ENCODE peak calls at places on chromosomes 1 and 21, in seven cellular contexts. One of them, this sample, is unnamed.

GRCh38 chr1:151287767-151288500 is 5.8 kb downstream of the ZNF687 start:
- DNase-seq in GM23248: no peak
- DNase-seq in left ventricle myocardium inferior: no peak
- DNase-seq in fibroblast of pulmonary artery: no peak
- DNase-seq in upper lobe of right lung: no peak
- DNase-seq in PC-9: no peak
- DNase-seq in PC-3: no peak
- DNase-seq in this sample: no peak

GRCh38 chr1:72037745-72038343 is 244.5 kb downstream of the NEGR1 start:
- DNase-seq in fibroblast of pulmonary artery: peak
- DNase-seq in GM23248: peak
- DNase-seq in upper lobe of right lung: no peak
- DNase-seq in left ventricle myocardium inferior: no peak
- DNase-seq in PC-9: peak
- DNase-seq in PC-3: peak
- DNase-seq in this sample: no peak

GRCh38 chr1:168977618-168978017 is 128.9 kb upstream of the ATP1B1 start:
- DNase-seq in PC-3: peak
- DNase-seq in fibroblast of pulmonary artery: no peak
- DNase-seq in left ventricle myocardium inferior: no peak
- DNase-seq in GM23248: no peak
- DNase-seq in PC-9: no peak
- DNase-seq in upper lobe of right lung: no peak
- DNase-seq in this sample: no peak

GRCh38 chr1:2300004-2300771 is 72.1 kb downstream of the SKI start:
- DNase-seq in upper lobe of right lung: no peak
- DNase-seq in GM23248: peak
- DNase-seq in left ventricle myocardium inferior: no peak
- DNase-seq in PC-9: no peak
- DNase-seq in fibroblast of pulmonary artery: no peak
- DNase-seq in PC-3: no peak
- DNase-seq in this sample: no peak

GRCh38 chr1:77948841-77949424 is 29.9 kb downstream of the FUBP1 start:
- DNase-seq in PC-3: peak
- DNase-seq in GM23248: peak
- DNase-seq in fibroblast of pulmonary artery: peak
- DNase-seq in upper lobe of right lung: no peak
- DNase-seq in left ventricle myocardium inferior: no peak
- DNase-seq in PC-9: no peak
- DNase-seq in this sample: no peak

GRCh38 chr1:29811727-29812396 is 575.5 kb downstream of the PTPRU start:
- DNase-seq in fibroblast of pulmonary artery: no peak
- DNase-seq in PC-9: no peak
- DNase-seq in GM23248: no peak
- DNase-seq in left ventricle myocardium inferior: no peak
- DNase-seq in upper lobe of right lung: no peak
- DNase-seq in PC-3: no peak
- DNase-seq in this sample: no peak

GRCh38 chr1:95309031-95309459 is 75.0 kb downstream of the RWDD3 start:
- DNase-seq in upper lobe of right lung: no peak
- DNase-seq in fibroblast of pulmonary artery: peak
- DNase-seq in PC-3: peak
- DNase-seq in left ventricle myocardium inferior: no peak
- DNase-seq in GM23248: peak
- DNase-seq in PC-9: no peak
- DNase-seq in this sample: no peak

GRCh38 chr1:114369930-114370329 is 141.1 kb downstream of the TRIM33 start:
- DNase-seq in fibroblast of pulmonary artery: no peak
- DNase-seq in GM23248: peak
- DNase-seq in left ventricle myocardium inferior: no peak
- DNase-seq in PC-3: no peak
- DNase-seq in upper lobe of right lung: no peak
- DNase-seq in PC-9: no peak
- DNase-seq in this sample: no peak

GRCh38 chr21:29372063-29372802 is 73.5 kb downstream of the BACH1 start:
- DNase-seq in upper lobe of right lung: no peak
- DNase-seq in PC-3: peak
- DNase-seq in fibroblast of pulmonary artery: peak
- DNase-seq in GM23248: peak
- DNase-seq in left ventricle myocardium inferior: no peak
- DNase-seq in PC-9: peak
- DNase-seq in this sample: peak

GRCh38 chr1:205929812-205930577 is 13.3 kb downstream of the SLC26A9 start:
- DNase-seq in PC-3: no peak
- DNase-seq in GM23248: no peak
- DNase-seq in PC-9: no peak
- DNase-seq in left ventricle myocardium inferior: no peak
- DNase-seq in fibroblast of pulmonary artery: no peak
- DNase-seq in upper lobe of right lung: no peak
- DNase-seq in this sample: no peak
- H3K4me3 ChIP-seq in PC-3: no peak
- H3K4me3 ChIP-seq in GM23248: no peak
- H3K4me3 ChIP-seq in PC-9: no peak
- H3K4me3 ChIP-seq in left ventricle myocardium inferior: no peak
- H3K4me3 ChIP-seq in fibroblast of pulmonary artery: no peak
- H3K4me3 ChIP-seq in upper lobe of right lung: no peak
- H3K4me3 ChIP-seq in this sample: no peak

GRCh38 chr21:45182958-45183357 is 104.7 kb downstream of the POFUT2 start:
- DNase-seq in PC-3: no peak
- DNase-seq in fibroblast of pulmonary artery: no peak
- DNase-seq in PC-9: no peak
- DNase-seq in GM23248: no peak
- DNase-seq in left ventricle myocardium inferior: no peak
- DNase-seq in upper lobe of right lung: no peak
- DNase-seq in this sample: no peak
- H3K4me3 ChIP-seq in PC-3: no peak
- H3K4me3 ChIP-seq in fibroblast of pulmonary artery: no peak
- H3K4me3 ChIP-seq in PC-9: no peak
- H3K4me3 ChIP-seq in GM23248: no peak
- H3K4me3 ChIP-seq in left ventricle myocardium inferior: no peak
- H3K4me3 ChIP-seq in upper lobe of right lung: no peak
- H3K4me3 ChIP-seq in this sample: no peak

GRCh38 chr1:37513795-37514349 is 694 bp downstream of the MEAF6 start:
- DNase-seq in PC-3: peak
- DNase-seq in left ventricle myocardium inferior: no peak
- DNase-seq in GM23248: peak
- DNase-seq in fibroblast of pulmonary artery: no peak
- DNase-seq in upper lobe of right lung: peak
- DNase-seq in PC-9: peak
- DNase-seq in this sample: no peak

GRCh38 chr1:37517569-37517968 is 3.0 kb upstream of the MEAF6 start:
- DNase-seq in upper lobe of right lung: no peak
- DNase-seq in left ventricle myocardium inferior: no peak
- DNase-seq in PC-3: no peak
- DNase-seq in PC-9: no peak
- DNase-seq in GM23248: no peak
- DNase-seq in fibroblast of pulmonary artery: no peak
- DNase-seq in this sample: no peak

GRCh38 chr1:37515185-37516034 is 844 bp upstream of the MEAF6 start:
- DNase-seq in fibroblast of pulmonary artery: no peak
- DNase-seq in left ventricle myocardium inferior: no peak
- DNase-seq in PC-3: no peak
- DNase-seq in GM23248: no peak
- DNase-seq in upper lobe of right lung: no peak
- DNase-seq in PC-9: no peak
- DNase-seq in this sample: no peak

GRCh38 chr1:37514350-37515184 is at the start of gene MEAF6:
- DNase-seq in PC-3: peak
- DNase-seq in PC-9: peak
- DNase-seq in GM23248: peak
- DNase-seq in fibroblast of pulmonary artery: peak
- DNase-seq in upper lobe of right lung: peak
- DNase-seq in left ventricle myocardium inferior: peak
- DNase-seq in this sample: peak

GRCh38 chr1:37519613-37520012 is 5.0 kb upstream of the MEAF6 start:
- DNase-seq in fibroblast of pulmonary artery: no peak
- DNase-seq in PC-9: no peak
- DNase-seq in PC-3: no peak
- DNase-seq in GM23248: no peak
- DNase-seq in left ventricle myocardium inferior: no peak
- DNase-seq in upper lobe of right lung: no peak
- DNase-seq in this sample: no peak
- H3K4me3 ChIP-seq in fibroblast of pulmonary artery: no peak
- H3K4me3 ChIP-seq in PC-9: no peak
- H3K4me3 ChIP-seq in PC-3: no peak
- H3K4me3 ChIP-seq in GM23248: no peak
- H3K4me3 ChIP-seq in left ventricle myocardium inferior: no peak
- H3K4me3 ChIP-seq in upper lobe of right lung: no peak
- H3K4me3 ChIP-seq in this sample: no peak

GRCh38 chr1:232952514-232953175 is 2.2 kb downstream of the NTPCR start:
- DNase-seq in upper lobe of right lung: no peak
- DNase-seq in fibroblast of pulmonary artery: peak
- DNase-seq in left ventricle myocardium inferior: no peak
- DNase-seq in PC-9: peak
- DNase-seq in PC-3: peak
- DNase-seq in GM23248: peak
- DNase-seq in this sample: no peak
- H3K4me3 ChIP-seq in upper lobe of right lung: no peak
- H3K4me3 ChIP-seq in fibroblast of pulmonary artery: no peak
- H3K4me3 ChIP-seq in left ventricle myocardium inferior: no peak
- H3K4me3 ChIP-seq in PC-9: no peak
- H3K4me3 ChIP-seq in PC-3: no peak
- H3K4me3 ChIP-seq in GM23248: no peak
- H3K4me3 ChIP-seq in this sample: no peak

DNA sequence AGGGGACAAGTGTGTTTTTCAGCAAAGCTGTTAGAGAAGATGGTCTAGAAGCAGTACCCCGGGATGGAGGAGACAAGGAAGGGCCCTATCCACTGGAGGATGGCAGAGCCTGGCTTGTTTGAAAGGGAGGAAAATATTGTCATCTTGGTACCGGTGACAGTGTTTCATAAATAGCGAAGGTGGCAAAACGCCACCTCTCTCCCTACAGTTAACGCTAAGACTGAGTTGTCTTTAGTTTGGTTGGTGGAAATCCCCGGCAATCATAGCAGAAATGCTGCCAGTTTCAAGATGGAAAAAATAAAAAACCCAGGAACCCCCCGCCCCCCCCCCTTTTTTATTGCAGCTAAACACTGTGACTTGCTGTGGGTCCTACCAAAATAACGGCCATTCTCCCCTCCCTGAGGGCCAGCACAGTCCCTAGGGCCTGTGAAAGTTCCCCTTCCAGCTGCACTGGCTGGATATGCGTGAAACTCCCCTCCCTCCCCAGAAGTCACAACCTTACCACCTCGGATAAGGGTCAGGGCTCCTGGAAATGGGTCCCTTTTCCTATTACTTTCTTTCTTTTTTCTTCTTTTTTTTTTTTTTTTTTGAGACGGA is 3.7 kb downstream of the PIK3CD start:
- DNase-seq in fibroblast of pulmonary artery: no peak
- DNase-seq in upper lobe of right lung: no peak
- DNase-seq in left ventricle myocardium inferior: no peak
- DNase-seq in GM23248: no peak
- DNase-seq in PC-9: no peak
- DNase-seq in PC-3: no peak
- DNase-seq in this sample: no peak
- H3K4me3 ChIP-seq in fibroblast of pulmonary artery: no peak
- H3K4me3 ChIP-seq in upper lobe of right lung: no peak
- H3K4me3 ChIP-seq in left ventricle myocardium inferior: no peak
- H3K4me3 ChIP-seq in GM23248: no peak
- H3K4me3 ChIP-seq in PC-9: no peak
- H3K4me3 ChIP-seq in PC-3: no peak
- H3K4me3 ChIP-seq in this sample: no peak

DNA sequence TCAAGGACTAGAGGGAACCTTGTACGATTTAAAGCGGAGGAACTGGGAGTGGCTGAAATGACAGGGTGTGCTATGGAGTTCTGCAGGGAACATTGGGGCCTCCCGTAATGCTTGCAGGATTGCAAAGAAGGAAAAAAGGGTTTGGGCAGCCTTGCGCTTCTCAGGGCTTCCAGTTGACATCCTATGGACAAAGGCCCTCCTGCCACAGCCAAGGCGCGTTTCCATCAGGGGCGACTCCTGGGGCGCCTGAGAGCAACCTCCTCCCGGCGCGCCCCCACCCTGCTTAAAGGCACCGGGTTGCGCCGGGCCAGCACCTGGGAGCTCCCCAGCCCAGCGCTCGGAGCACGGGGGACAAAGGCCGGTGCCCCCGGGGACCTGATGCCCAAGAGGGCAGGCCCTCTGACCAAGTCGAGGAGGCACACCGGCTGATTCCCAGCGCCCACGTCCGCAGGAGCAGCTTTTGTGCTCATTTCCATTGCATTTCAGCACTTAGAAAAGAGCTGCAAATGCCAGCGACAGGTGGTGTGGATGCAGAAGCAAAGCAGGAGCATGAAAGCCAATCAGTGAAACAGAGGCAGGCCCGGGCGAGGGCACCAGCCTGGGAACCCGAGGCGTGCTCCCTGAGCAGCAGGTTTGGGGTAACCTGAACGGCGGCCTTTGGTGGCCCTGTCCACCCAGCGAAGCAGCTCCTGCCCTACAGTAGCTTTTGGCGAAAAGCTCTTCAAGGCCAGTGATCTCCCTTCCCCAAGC is 17.6 kb upstream of the RNF187 start:
- DNase-seq in left ventricle myocardium inferior: no peak
- DNase-seq in PC-9: no peak
- DNase-seq in GM23248: no peak
- DNase-seq in upper lobe of right lung: no peak
- DNase-seq in PC-3: no peak
- DNase-seq in fibroblast of pulmonary artery: no peak
- DNase-seq in this sample: no peak
- H3K4me3 ChIP-seq in left ventricle myocardium inferior: no peak
- H3K4me3 ChIP-seq in PC-9: no peak
- H3K4me3 ChIP-seq in GM23248: no peak
- H3K4me3 ChIP-seq in upper lobe of right lung: no peak
- H3K4me3 ChIP-seq in PC-3: no peak
- H3K4me3 ChIP-seq in fibroblast of pulmonary artery: no peak
- H3K4me3 ChIP-seq in this sample: no peak